ENCODE peak calls at places on chromosomes 4 and X, in six cellular contexts. D, T, H, O, Y and G are unnamed samples.

GRCh38 chrX:140733766-140734342 is 24.3 kb downstream of the LINC00632 start:
- DNase-seq in D (peak; percentile 57), T (no peak), H (peak; percentile 53), O (peak; percentile 63), Y (no peak), G (peak; percentile 48)

GRCh38 chr4:3522651-3523050 is 9.6 kb downstream of the LRPAP1 start:
- DNase-seq in D (no peak), T (no peak), H (no peak), O (no peak), Y (no peak), G (no peak)

GRCh38 chrX:135178636-135179035 is 7.4 kb upstream of the CT55 start:
- DNase-seq in D (no peak), T (no peak), H (no peak), O (no peak), Y (no peak), G (no peak)

GRCh38 chr4:41538017-41538733 is at the start of gene LIMCH1:
- DNase-seq in D (no peak), T (no peak), H (no peak), O (peak; percentile 82), Y (peak; percentile 9), G (peak; percentile 79)

GRCh38 chr4:139633195-139633594 is 32.4 kb upstream of the MGST2 start:
- DNase-seq in D (no peak), T (no peak), H (no peak), O (no peak), Y (no peak), G (no peak)

GRCh38 chrX:15849555-15849954 is 5.1 kb downstream of the AP1S2 start:
- DNase-seq in D (no peak), T (no peak), H (peak; percentile 39), O (no peak), Y (no peak), G (peak; percentile 59)

GRCh38 chr4:8228319-8229250 is 29.5 kb downstream of the SH3TC1 start:
- DNase-seq in D (peak; percentile 86), T (no peak), H (peak; percentile 79), O (peak; percentile 6), Y (no peak), G (peak; percentile 39)

GRCh38 chr4:81724925-81725329 is 253.2 kb upstream of the RASGEF1B start:
- DNase-seq in D (no peak), T (no peak), H (peak; percentile 11), O (peak; percentile 88), Y (no peak), G (peak; percentile 87)

GRCh38 chr4:176277162-176277904 is 8.3 kb upstream of the ASB5 start:
- DNase-seq in D (peak; percentile 71), T (peak; percentile 30), H (peak; percentile 75), O (peak; percentile 61), Y (peak; percentile 17), G (peak; percentile 78)

GRCh38 chrX:102063445-102064074 is 61.9 kb upstream of the TCEAL2 start:
- DNase-seq in D (no peak), T (no peak), H (no peak), O (no peak), Y (no peak), G (peak; percentile 35)

DNA sequence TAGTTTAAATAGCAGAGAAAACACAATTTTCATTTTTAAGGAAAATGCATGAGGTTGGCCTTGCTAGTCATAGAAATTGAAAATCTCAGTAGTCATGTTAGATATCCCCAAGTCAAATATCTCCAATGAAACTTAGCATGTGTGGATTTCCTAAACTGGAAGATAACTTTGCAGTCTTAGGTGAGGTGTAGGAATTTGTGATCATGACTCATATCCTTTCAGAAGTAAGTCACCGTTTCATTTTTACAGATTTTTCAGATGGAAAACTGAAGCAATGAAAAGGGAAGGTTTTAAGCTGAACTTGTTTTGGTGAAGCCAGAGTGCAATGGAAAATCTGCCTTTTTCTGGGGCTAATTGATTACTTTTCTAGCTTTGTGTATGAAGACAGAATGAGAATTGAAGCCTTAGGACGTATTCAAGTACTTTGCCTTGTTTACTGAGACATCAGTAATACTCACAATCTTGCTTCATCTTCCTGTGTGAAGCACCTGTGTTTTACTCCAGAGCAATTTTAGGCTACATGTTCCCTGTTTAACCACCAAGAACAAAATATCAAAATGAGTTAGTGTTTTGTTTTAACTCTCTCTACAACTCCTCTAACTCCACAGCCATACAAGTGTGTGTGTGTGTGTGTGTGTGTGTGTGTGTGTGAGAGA is 1662.8 kb upstream of the ADGRL3 start:
- DNase-seq in D (no peak), T (no peak), H (no peak), O (no peak), Y (no peak), G (no peak)
- H3K4me3 ChIP-seq in D (no peak overlapping the region), T (no peak overlapping the region), H (no peak overlapping the region), O (no peak overlapping the region), Y (no peak overlapping the region), G (no peak overlapping the region)

DNA sequence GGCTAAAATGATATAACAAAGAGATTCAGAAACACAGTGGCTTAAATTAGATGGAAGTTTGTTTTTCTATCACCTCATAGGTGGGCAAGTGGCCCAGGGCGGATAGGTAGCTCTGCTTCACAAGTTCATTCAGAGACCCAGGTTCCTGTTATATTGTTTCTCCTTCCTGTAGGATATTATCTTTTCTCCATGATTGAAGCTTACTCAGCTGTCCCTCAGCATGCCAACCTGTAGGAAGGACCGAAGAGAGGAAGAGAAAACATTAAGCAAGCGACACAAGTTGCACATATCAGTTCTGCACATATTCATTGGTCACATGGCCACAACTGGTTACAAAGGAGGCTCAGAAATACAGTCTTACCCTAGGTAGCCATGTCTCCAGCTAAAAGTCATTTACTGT is 6.9 kb downstream of the KLHL5 start:
- DNase-seq in D (no peak), T (no peak), H (no peak), O (peak; percentile 57), Y (no peak), G (no peak)
- H2AK5ac ChIP-seq in D (no peak overlapping the region), T (no peak overlapping the region), H (no peak overlapping the region), O (no peak overlapping the region), Y (no peak overlapping the region), G (no peak overlapping the region)

GRCh38 chr4:2172161-2172560 is 69.8 kb downstream of the HAUS3 start:
- DNase-seq in D (no peak), T (no peak), H (no peak), O (no peak), Y (no peak), G (no peak)
- H3K4me3 ChIP-seq in D (no peak overlapping the region), T (no peak overlapping the region), H (no peak overlapping the region), O (no peak overlapping the region), Y (no peak overlapping the region), G (no peak overlapping the region)

DNA sequence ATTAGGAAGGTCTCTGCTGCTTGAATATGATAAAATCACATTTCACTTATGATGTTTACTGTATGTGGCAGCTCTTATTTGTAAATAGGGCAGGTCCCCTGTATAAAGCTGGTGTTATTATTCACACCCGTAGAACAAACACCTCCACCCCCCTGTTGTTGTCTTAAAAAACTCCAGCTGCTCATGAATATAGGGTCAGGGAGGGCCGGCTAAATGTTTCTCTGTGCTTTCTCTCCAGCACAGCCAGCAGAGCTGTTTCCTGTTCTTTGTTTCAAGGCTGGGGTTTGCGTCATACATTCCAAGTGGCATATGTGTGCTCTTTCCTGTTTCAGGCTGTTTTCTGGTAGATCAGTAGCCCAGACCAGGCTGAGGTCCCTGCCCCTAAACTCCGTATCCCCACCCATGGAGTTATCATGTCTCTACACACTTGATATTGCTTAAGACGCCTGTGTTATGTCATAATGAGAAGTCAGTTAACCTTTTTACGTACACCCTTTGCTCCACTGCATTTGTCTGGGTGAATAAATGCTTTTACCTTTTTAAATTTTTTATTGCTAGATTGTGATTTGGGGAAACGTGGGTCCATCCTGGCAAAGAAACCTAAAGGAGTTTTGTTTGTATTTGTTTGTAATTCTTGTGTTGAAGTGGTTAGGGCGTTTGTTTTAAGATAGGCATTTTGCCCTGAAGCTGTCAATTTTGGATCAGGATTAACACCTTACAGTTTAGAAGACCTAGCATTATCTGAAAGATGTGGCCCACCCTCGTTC is 3.2 kb downstream of the KLF3 start:
- DNase-seq in D (peak; percentile 99), T (peak; percentile 85), H (peak; percentile 99), O (peak; percentile 95), Y (peak; percentile 72), G (peak; percentile 99)
- H2AK5ac ChIP-seq in D (peak overlapping the region; percentile 87), T (no peak overlapping the region), H (peak overlapping the region; percentile 96), O (no peak overlapping the region), Y (no peak overlapping the region), G (no peak overlapping the region)

DNA sequence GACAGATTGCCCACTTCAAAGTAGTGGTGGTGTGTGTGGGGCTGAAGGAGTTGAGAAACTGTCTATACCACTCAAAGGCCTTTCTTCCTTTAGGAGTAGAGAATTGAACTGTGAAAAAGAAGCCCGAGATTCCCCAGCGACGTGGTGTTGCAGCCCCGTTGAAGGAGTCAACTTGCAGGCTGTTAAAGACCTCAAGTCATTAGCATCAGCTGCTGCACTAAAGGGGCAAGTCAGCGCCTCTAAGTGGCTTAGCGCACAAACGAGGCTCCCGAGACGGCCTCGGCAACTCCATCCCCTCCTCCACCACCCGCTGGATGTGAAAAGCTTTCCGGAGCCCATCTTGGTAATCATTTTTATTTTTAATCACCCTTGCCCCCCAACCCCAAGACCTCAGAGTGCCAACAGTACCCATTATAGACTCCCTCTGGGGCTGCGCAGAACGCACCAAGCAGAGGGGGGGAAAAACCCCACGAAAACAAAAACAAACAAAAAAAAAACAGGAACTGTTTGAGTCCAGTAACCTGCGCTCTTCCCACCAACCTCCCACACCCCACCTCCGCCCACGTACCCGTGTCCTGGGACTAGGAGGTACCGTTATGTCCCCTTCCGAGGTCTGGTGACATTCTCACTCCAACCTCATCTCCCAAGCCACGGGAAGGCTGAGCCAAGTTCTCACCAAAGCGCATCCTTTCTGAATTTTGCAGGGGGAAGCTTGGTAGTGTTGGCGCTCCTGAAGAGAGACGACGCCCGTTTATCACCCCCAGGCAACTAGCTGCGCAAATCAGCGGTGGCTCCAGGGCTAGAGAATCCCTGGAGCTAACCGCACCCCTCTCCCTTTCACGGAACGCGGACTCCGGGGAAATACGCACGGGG is 808 bp upstream of the PRDM8 start:
- DNase-seq in D (peak; percentile 35), T (no peak), H (peak; percentile 21), O (no peak), Y (no peak), G (peak; percentile 62)
- H3K4me3 ChIP-seq in D (peak overlapping the region; percentile 75), T (peak overlapping the region; percentile 57), H (peak overlapping the region; percentile 59), O (no peak overlapping the region), Y (no peak overlapping the region), G (no peak overlapping the region)

GRCh38 chr4:72582853-72583252 is 13.8 kb upstream of the ADAMTS3 start:
- DNase-seq in D (no peak), T (no peak), H (no peak), O (no peak), Y (no peak), G (no peak)

GRCh38 chr4:72571337-72571736 is 2.3 kb upstream of the ADAMTS3 start:
- DNase-seq in D (no peak), T (no peak), H (no peak), O (no peak), Y (no peak), G (no peak)

DNA sequence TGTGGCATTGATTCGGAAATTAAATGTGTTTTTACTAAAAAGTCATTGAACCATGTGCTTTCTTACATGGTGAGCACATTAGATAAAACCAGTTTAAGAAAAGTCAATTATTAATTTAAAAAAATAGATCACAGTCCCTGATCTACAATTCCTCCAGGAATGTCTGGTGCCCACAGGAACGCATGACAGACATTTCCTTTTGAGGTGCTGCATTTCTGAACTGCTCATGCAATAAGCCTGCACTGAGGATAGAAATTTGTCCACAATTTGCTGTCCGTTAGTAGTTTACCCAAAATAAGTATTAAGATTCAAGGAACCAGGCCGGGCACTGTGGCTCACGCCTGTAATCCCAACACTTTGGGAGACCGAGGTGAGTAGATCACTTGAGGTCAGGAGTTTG is 8.2 kb upstream of the ADAMTS3 start:
- DNase-seq in D (no peak), T (no peak), H (no peak), O (no peak), Y (no peak), G (no peak)
- H2AK5ac ChIP-seq in D (no peak overlapping the region), T (no peak overlapping the region), H (no peak overlapping the region), O (no peak overlapping the region), Y (no peak overlapping the region), G (no peak overlapping the region)